ENCODE peak calls at places on chromosomes 3 and 15, in five cellular contexts. W is right atrium auricular region, Y is GM12865, F is fibroblast of pulmonary artery, X is pancreas. A is an unnamed sample.

GRCh38 chr15:92614301-92614700 is 41.3 kb downstream of the FAM174B start:
- DNase-seq in X (no peak), W (no peak), F (no peak), Y (no peak), A (no peak)

GRCh38 chr15:56428821-56429458 is 36.0 kb downstream of the MNS1 start:
- DNase-seq in Y (peak; percentile 43), X (no peak), W (no peak), F (peak; percentile 67), A (no peak)

GRCh38 chr3:161163297-161163696 is 57.8 kb upstream of the NMD3 start:
- DNase-seq in W (no peak), Y (no peak), X (no peak), F (peak; percentile 93), A (peak; percentile 9)

GRCh38 chr3:59341441-59341840 is 291.6 kb upstream of the CFAP20DC start:
- DNase-seq in Y (no peak), X (no peak), W (no peak), F (no peak), A (no peak)

GRCh38 chr15:40238481-40238926 is 359 bp upstream of the PAK6 start:
- DNase-seq in W (peak; percentile 50), X (no peak), Y (no peak), F (no peak), A (no peak)

GRCh38 chr15:32659340-32659831 is 17.9 kb downstream of the SCG5 start:
- DNase-seq in X (no peak), F (no peak), W (no peak), Y (no peak), A (no peak)

GRCh38 chr3:113166719-113167492 is 44.5 kb upstream of the BOC start:
- DNase-seq in F (peak; percentile 53), W (no peak), X (no peak), Y (no peak), A (no peak)

GRCh38 chr15:72233759-72234158 is 2.8 kb upstream of the PKM start:
- DNase-seq in W (no peak), F (no peak), Y (no peak), X (no peak), A (no peak)

GRCh38 chr15:70071799-70072198 is 25.9 kb downstream of the TLE3 start:
- DNase-seq in F (no peak), Y (no peak), W (no peak), X (no peak), A (no peak)

GRCh38 chr3:71684752-71685151 is 40.5 kb downstream of the EIF4E3 start:
- DNase-seq in F (peak; percentile 78), W (no peak), X (no peak), Y (no peak), A (no peak)

GRCh38 chr3:14241716-14242115 is 63.1 kb downstream of the LSM3 start:
- DNase-seq in X (no peak), F (no peak), Y (no peak), W (peak; percentile 23), A (no peak)

GRCh38 chr15:61889706-61890105 is 170.5 kb downstream of the VPS13C start:
- DNase-seq in Y (no peak), X (no peak), W (no peak), F (no peak), A (no peak)

GRCh38 chr15:72116680-72117447 is 1.1 kb downstream of the MYO9A start:
- DNase-seq in X (no peak), Y (peak; percentile 16), F (peak; percentile 27), W (peak; percentile 62), A (no peak)

GRCh38 chr15:84834227-84834955 is 17.2 kb downstream of the ALPK3 start:
- DNase-seq in F (no peak), W (no peak), Y (no peak), X (no peak), A (no peak)

GRCh38 chr3:21705769-21706168 is 45.2 kb downstream of the ZNF385D start:
- DNase-seq in X (no peak), W (no peak), Y (no peak), F (peak; percentile 73), A (no peak)

GRCh38 chr15:101489236-101489632 is 273 bp downstream of the PCSK6 start:
- DNase-seq in Y (peak; percentile 13), F (peak; percentile 14), X (peak; percentile 85), W (peak; percentile 57), A (no peak)

GRCh38 chr15:101490408-101490891 is 943 bp upstream of the PCSK6 start:
- DNase-seq in W (peak; percentile 52), Y (no peak), F (no peak), X (no peak), A (no peak)

GRCh38 chr15:101489633-101490407 is at the start of gene PCSK6:
- DNase-seq in F (no peak), X (peak; percentile 79), Y (no peak), W (peak; percentile 56), A (no peak)

GRCh38 chr15:101488300-101489164 is 975 bp downstream of the PCSK6 start:
- DNase-seq in W (peak; percentile 57), Y (no peak), X (no peak), F (no peak), A (no peak)

GRCh38 chr15:101487060-101487459 is 2.4 kb downstream of the PCSK6 start:
- DNase-seq in F (no peak), Y (no peak), W (no peak), X (no peak), A (no peak)
- TF ChIP-seq CTCF in F (no peak), Y (no peak), W (no peak), X (no peak), A (no peak)

GRCh38 chr3:115146418-115147328 is at the start of gene ZBTB20:
- DNase-seq in F (peak; percentile 79), X (peak; percentile 80), Y (peak; percentile 88), W (peak; percentile 62), A (peak; percentile 84)

GRCh38 chr3:115146032-115146417 is 1.1 kb downstream of the ZBTB20 start:
- DNase-seq in Y (peak; percentile 82), X (no peak), W (peak; percentile 65), F (peak; percentile 77), A (peak; percentile 59)

GRCh38 chr3:115151921-115152320 is 4.8 kb upstream of the ZBTB20 start:
- DNase-seq in Y (no peak), X (no peak), W (no peak), F (no peak), A (no peak)

GRCh38 chr3:115147329-115148141 is 447 bp upstream of the ZBTB20 start:
- DNase-seq in Y (peak; percentile 100), X (peak; percentile 96), F (peak; percentile 100), W (peak; percentile 100), A (peak; percentile 99)

DNA sequence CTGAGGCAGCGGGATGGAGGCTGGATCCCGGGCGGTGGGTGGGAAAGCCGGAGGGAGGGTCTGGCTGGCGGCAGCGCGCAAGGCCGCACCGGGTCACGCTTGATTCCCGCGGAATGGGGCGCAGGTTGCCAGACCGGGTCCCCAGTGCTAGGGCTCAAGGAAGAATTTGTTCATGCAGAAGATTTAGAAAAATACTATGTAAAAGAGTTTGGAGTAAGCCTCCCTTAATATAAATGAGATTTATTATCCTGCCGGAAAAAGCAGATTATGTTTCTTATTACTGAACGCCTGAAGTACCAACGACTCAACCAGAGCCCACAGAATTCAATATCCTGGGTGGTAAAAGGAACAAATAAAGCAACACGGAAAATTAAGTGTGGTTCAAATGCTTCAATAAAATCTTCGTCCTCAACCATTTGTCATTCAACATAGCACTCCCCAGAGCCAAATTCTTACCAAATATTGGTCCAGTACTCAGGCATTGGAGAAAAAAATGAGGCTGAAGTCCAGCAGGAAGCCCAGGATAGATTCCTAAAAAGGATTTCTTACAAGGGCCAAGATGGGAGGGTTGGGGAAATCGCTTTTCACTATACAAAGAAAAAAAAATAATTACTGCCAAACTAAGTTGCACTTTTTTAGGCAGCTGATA is 1.2 kb upstream of the ZBTB20 start:
- DNase-seq in W (no peak), Y (no peak), F (peak; percentile 22), X (no peak), A (no peak)
- TF ChIP-seq CTCF in W (no peak), Y (no peak), F (no peak), X (no peak), A (no peak)

GRCh38 chr3:42569743-42570142 is 12.0 kb downstream of the SEC22C start:
- DNase-seq in X (no peak), F (no peak), W (no peak), Y (no peak), A (no peak)

GRCh38 chr3:42578054-42578453 is 3.7 kb downstream of the SEC22C start:
- DNase-seq in Y (no peak), X (no peak), F (no peak), W (no peak), A (no peak)

GRCh38 chr3:42575137-42575741 is 6.5 kb downstream of the SEC22C start:
- DNase-seq in Y (no peak), X (no peak), W (no peak), F (no peak), A (no peak)

GRCh38 chr3:42572278-42572677 is 9.5 kb downstream of the SEC22C start:
- DNase-seq in X (no peak), F (peak; percentile 47), W (no peak), Y (peak; percentile 45), A (peak; percentile 22)
- TF ChIP-seq CTCF in X (no peak), F (peak; percentile 67), W (peak; percentile 56), Y (peak; percentile 55), A (peak; percentile 59)

GRCh38 chr15:29568840-29569532 is 253.3 kb downstream of the TJP1 start:
- DNase-seq in F (peak; percentile 8), X (no peak), Y (peak; percentile 7), W (no peak), A (no peak)
- TF ChIP-seq CTCF in F (peak; percentile 18), X (no peak), Y (no peak), W (peak; percentile 54), A (no peak)

GRCh38 chr3:12807960-12808359 is 11.5 kb downstream of the CAND2 start:
- DNase-seq in Y (no peak), F (no peak), W (no peak), X (no peak), A (no peak)

GRCh38 chr3:12809001-12809400 is 12.5 kb downstream of the CAND2 start:
- DNase-seq in F (no peak), Y (no peak), X (no peak), W (no peak), A (no peak)

GRCh38 chr3:12809435-12809834 is 13.0 kb downstream of the CAND2 start:
- DNase-seq in Y (no peak), X (no peak), F (no peak), W (no peak), A (no peak)

GRCh38 chr3:12808587-12808986 is 12.1 kb downstream of the CAND2 start:
- DNase-seq in W (no peak), F (no peak), X (no peak), Y (no peak), A (no peak)

GRCh38 chr3:12807066-12807465 is 10.6 kb downstream of the CAND2 start:
- DNase-seq in W (no peak), X (no peak), F (no peak), Y (no peak), A (no peak)
- TF ChIP-seq CTCF in W (no peak), X (no peak), F (no peak), Y (no peak), A (no peak)

GRCh38 chr3:31725568-31725967 is 192.8 kb downstream of the STT3B start:
- DNase-seq in X (no peak), F (no peak), Y (no peak), W (no peak), A (no peak)

GRCh38 chr3:31724144-31724543 is 191.4 kb downstream of the STT3B start:
- DNase-seq in Y (no peak), W (no peak), X (no peak), F (no peak), A (no peak)

GRCh38 chr3:31725976-31726375 is 193.3 kb downstream of the STT3B start:
- DNase-seq in W (no peak), Y (no peak), X (no peak), F (no peak), A (no peak)

GRCh38 chr3:31721709-31722108 is 189.0 kb downstream of the STT3B start:
- DNase-seq in W (no peak), X (no peak), F (no peak), Y (no peak), A (no peak)

GRCh38 chr3:31724681-31725080 is 192.0 kb downstream of the STT3B start:
- DNase-seq in X (no peak), W (no peak), Y (peak; percentile 45), F (peak; percentile 30), A (no peak)
- TF ChIP-seq CTCF in X (no peak), W (peak; percentile 36), Y (peak; percentile 33), F (peak; percentile 44), A (peak; percentile 64)